ENCODE peak calls at places on chromosomes 13 and 19, in five cellular contexts. T, B, K, C and W are unnamed samples.

GRCh38 chr13:36414461-36414860 is 17.8 kb upstream of the CCNA1 start:
- DNase-seq in C (no peak), K (no peak), T (no peak), B (no peak), W (peak; percentile 87)

GRCh38 chr19:49106648-49107135 is 7.5 kb upstream of the LIN7B start:
- DNase-seq in K (no peak), B (peak; percentile 45), C (peak; percentile 69), T (peak; percentile 59), W (peak; percentile 70)

GRCh38 chr13:31116224-31116623 is 45.5 kb downstream of the HSPH1 start:
- DNase-seq in C (no peak), K (no peak), T (no peak), B (no peak), W (no peak)

GRCh38 chr19:18156841-18157464 is 4.0 kb downstream of the PIK3R2 start:
- DNase-seq in T (peak; percentile 63), K (peak; percentile 96), C (peak; percentile 62), B (peak; percentile 85), W (no peak)

GRCh38 chr19:35162471-35163326 is 8.2 kb downstream of the FXYD5 start:
- DNase-seq in T (no peak), C (no peak), B (no peak), K (no peak), W (no peak)

GRCh38 chr19:50969413-50969760 is at the start of gene KLK6:
- DNase-seq in B (no peak), T (peak; percentile 18), C (no peak), K (no peak), W (no peak)

GRCh38 chr13:76854894-76855293 is 31.3 kb downstream of the KCTD12 start:
- DNase-seq in B (no peak), T (no peak), C (no peak), K (no peak), W (no peak)

GRCh38 chr13:61286148-61286745 is 129.4 kb downstream of the PCDH20 start:
- DNase-seq in T (peak; percentile 2), K (no peak), B (no peak), C (no peak), W (peak; percentile 44)

GRCh38 chr13:37741536-37741935 is 128.0 kb downstream of the TRPC4 start:
- DNase-seq in C (no peak), B (no peak), T (no peak), K (no peak), W (no peak)

GRCh38 chr19:16400911-16401675 is 70.7 kb downstream of the EPS15L1 start:
- DNase-seq in B (no peak), T (no peak), C (no peak), K (no peak), W (no peak)

GRCh38 chr13:42893346-42893745 is 98.7 kb downstream of the EPSTI1 start:
- DNase-seq in B (peak; percentile 34), K (no peak), C (no peak), T (no peak), W (peak; percentile 20)

GRCh38 chr13:32881074-32881791 is 135.0 kb upstream of the KL start:
- DNase-seq in T (no peak), C (no peak), B (no peak), K (no peak), W (peak; percentile 44)

GRCh38 chr19:10863107-10863700 is 8.1 kb upstream of the CARM1 start:
- DNase-seq in T (peak; percentile 56), C (no peak), K (peak; percentile 63), B (no peak), W (peak; percentile 64)

GRCh38 chr19:17871878-17872250 is at the start of gene SLC5A5:
- DNase-seq in K (no peak), T (no peak), C (no peak), B (no peak), W (peak; percentile 74)

GRCh38 chr13:79492313-79492798 is 11.4 kb downstream of the NDFIP2 start:
- DNase-seq in B (no peak), T (no peak), K (no peak), C (no peak), W (no peak)
- TF ChIP-seq MYC in B (no peak), T (no peak), K (no peak), C (no peak), W (no peak)

GRCh38 chr19:3980353-3981251 is 4.7 kb downstream of the EEF2 start:
- DNase-seq in B (no peak), T (no peak), C (no peak), K (no peak), W (no peak)

GRCh38 chr19:3979674-3980352 is 5.5 kb downstream of the EEF2 start:
- DNase-seq in B (no peak), T (no peak), K (no peak), C (no peak), W (peak; percentile 5)

GRCh38 chr19:3981736-3982681 is 3.3 kb downstream of the EEF2 start:
- DNase-seq in T (no peak), B (no peak), C (no peak), K (no peak), W (no peak)

GRCh38 chr19:3982701-3983541 is 2.3 kb downstream of the EEF2 start:
- DNase-seq in T (peak; percentile 41), K (no peak), B (peak; percentile 12), C (no peak), W (peak; percentile 11)

DNA sequence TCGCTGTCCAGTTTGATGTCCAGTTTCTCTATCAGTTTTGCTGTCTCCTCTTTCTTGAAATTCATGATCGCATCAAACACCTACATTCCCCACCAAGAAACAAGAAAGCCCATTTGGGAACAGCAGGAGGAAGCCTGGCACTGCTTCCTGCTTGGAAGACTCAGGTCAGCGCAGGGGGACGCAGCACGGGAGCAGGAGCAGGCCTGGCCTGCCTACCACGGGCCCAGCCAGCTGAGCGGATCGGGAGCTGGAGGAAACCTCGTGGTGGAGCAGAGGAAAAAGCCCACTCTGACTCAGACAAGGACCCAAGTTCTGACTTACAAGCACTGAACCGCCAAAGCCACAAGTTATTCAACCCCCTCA is 3.9 kb downstream of the EEF2 start:
- DNase-seq in K (no peak), T (no peak), C (no peak), B (no peak), W (peak; percentile 10)
- TF ChIP-seq POLR2A in K (peak; percentile 13), T (no peak), C (no peak), B (no peak), W (no peak)

GRCh38 chr13:45336025-45336800 is 4.8 kb downstream of the TPT1 start:
- DNase-seq in C (no peak), K (no peak), T (no peak), B (no peak), W (peak; percentile 25)

GRCh38 chr13:45333251-45333972 is 7.6 kb downstream of the TPT1 start:
- DNase-seq in B (no peak), T (no peak), C (no peak), K (no peak), W (peak; percentile 49)

GRCh38 chr13:45332831-45333219 is 8.2 kb downstream of the TPT1 start:
- DNase-seq in K (no peak), B (no peak), T (no peak), C (no peak), W (peak; percentile 46)

GRCh38 chr13:45335397-45336024 is 5.5 kb downstream of the TPT1 start:
- DNase-seq in C (no peak), B (no peak), K (no peak), T (peak; percentile 65), W (peak; percentile 42)

GRCh38 chr13:45333973-45334922 is 6.7 kb downstream of the TPT1 start:
- DNase-seq in T (no peak), K (no peak), B (peak; percentile 45), C (no peak), W (peak; percentile 88)
- TF ChIP-seq MYC in T (no peak), K (no peak), B (no peak), C (no peak), W (no peak)

GRCh38 chr19:45079063-45079910 is at the start of gene GEMIN7:
- DNase-seq in C (peak; percentile 83), B (peak; percentile 75), K (peak; percentile 85), T (peak; percentile 60), W (peak; percentile 84)

GRCh38 chr19:45079911-45080469 is 930 bp downstream of the GEMIN7 start:
- DNase-seq in C (no peak), K (no peak), B (no peak), T (no peak), W (no peak)

GRCh38 chr19:45076851-45077730 is 813 bp upstream of the ZNF296 start:
- DNase-seq in B (no peak), C (no peak), K (no peak), T (no peak), W (no peak)

GRCh38 chr19:45076029-45076850 is at the start of gene ZNF296:
- DNase-seq in B (peak; percentile 44), T (peak; percentile 75), C (peak; percentile 94), K (peak; percentile 92), W (peak; percentile 84)

DNA sequence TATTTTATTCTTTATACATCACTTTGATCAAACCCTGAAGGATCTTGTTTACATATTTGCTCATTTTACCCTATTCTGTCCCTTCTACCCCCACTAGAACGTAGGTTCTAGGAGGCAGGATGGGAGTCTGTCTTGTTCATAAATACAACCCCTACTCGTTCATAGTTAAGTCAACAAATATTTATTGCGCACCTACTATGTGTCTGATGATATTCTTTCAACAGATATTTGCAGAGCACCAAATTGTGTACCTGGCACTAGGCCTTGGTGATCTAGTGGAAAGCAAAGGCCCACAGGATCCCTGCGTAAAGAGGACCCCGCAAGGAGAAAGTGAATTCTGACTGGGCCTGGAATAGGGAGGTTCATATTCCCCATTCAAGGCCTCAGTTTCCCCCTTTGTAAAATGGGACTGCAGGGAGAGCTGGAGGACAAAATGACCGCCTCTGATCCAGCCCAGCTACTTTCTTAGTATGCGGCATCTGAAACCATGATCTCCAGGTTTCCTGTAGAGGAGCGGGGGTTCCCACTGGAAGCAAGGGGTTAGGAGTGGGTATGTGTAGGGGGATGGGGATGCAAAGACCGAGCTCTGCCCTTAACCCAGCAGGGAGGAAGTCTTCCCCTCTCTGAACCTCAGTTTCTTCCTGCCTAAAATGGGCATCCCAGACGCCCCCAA is 534 bp upstream of the GEMIN7 start:
- DNase-seq in B (no peak), T (no peak), K (no peak), C (no peak), W (no peak)
- TF ChIP-seq POLR2A in B (no peak), T (no peak), K (no peak), C (no peak), W (no peak)

GRCh38 chr13:98584668-98585397 is 7.9 kb upstream of the STK24 start:
- DNase-seq in T (no peak), C (no peak), K (no peak), B (no peak), W (no peak)
- TF ChIP-seq MYC in T (no peak), C (no peak), K (no peak), B (no peak), W (no peak)

GRCh38 chr13:49806126-49806536 is 13.6 kb upstream of the KPNA3 start:
- DNase-seq in T (peak; percentile 90), K (no peak), B (no peak), C (no peak), W (peak; percentile 20)
- TF ChIP-seq POLR2A in T (no peak), K (no peak), B (no peak), C (no peak), W (no peak)